ENCODE peak calls at places on chromosomes 4 and X, in ten cellular contexts. Y, F, J, E, D, L, X, N, G and C are unnamed samples.

GRCh38 chr4:7387925-7388324 is 46.8 kb downstream of the PSAPL1 start:
- DNase-seq in E (no peak), X (no peak), F (no peak), G (peak), L (peak), N (no peak), D (no peak), J (no peak), Y (no peak), C (no peak)

GRCh38 chr4:48899950-48900349 is 6.6 kb downstream of the OCIAD2 start:
- DNase-seq in X (no peak), Y (no peak), N (no peak), F (no peak), E (no peak), J (peak), D (no peak), G (no peak), L (no peak), C (peak)

GRCh38 chrX:117969782-117970181 is 146.8 kb downstream of the KLHL13 start:
- DNase-seq in J (no peak), G (no peak), E (no peak), Y (no peak), N (no peak), L (no peak), X (no peak), F (no peak), D (no peak), C (no peak)

GRCh38 chr4:57426779-57427395 is 316.7 kb upstream of the IGFBP7 start:
- DNase-seq in L (peak), D (peak), Y (peak), N (peak), X (peak), F (peak), G (no peak), J (peak), E (peak), C (peak)

GRCh38 chrX:41781500-41781899 is 57.5 kb downstream of the GPR82 start:
- DNase-seq in J (peak), G (no peak), E (peak), D (no peak), Y (no peak), N (no peak), F (peak), L (no peak), X (peak), C (peak)

GRCh38 chr4:76016383-76016782 is 6.9 kb downstream of the CXCL10 start:
- DNase-seq in F (no peak), L (no peak), G (no peak), N (no peak), D (no peak), J (no peak), X (peak), E (no peak), Y (no peak), C (no peak)

GRCh38 chr4:76881375-76881774 is 16.6 kb downstream of the SOWAHB start:
- DNase-seq in G (no peak), X (peak), F (peak), N (no peak), L (no peak), E (no peak), J (no peak), Y (no peak), D (no peak), C (peak)

GRCh38 chrX:153766098-153766817 is 2.2 kb downstream of the PLXNB3 start:
- DNase-seq in Y (peak), N (no peak), J (peak), X (peak), F (peak), E (peak), L (peak), G (no peak), D (no peak), C (peak)

GRCh38 chrX:20361081-20361889 is 94.6 kb upstream of the RPS6KA3 start:
- DNase-seq in L (peak), J (peak), E (peak), G (no peak), F (no peak), D (no peak), Y (no peak), X (no peak), N (peak), C (peak)

GRCh38 chr4:17109126-17109525 is 210.7 kb upstream of the LDB2 start:
- DNase-seq in J (no peak), Y (no peak), D (no peak), N (no peak), X (no peak), F (no peak), E (peak), L (no peak), G (no peak), C (no peak)

GRCh38 chrX:54495814-54496516 is at the start of gene FGD1:
- DNase-seq in G (no peak), X (peak), L (peak), Y (no peak), E (no peak), J (peak), F (peak), D (peak), N (peak), C (peak)

GRCh38 chrX:107730298-107730655 is 45.3 kb downstream of the TSC22D3 start:
- DNase-seq in X (no peak), N (no peak), D (no peak), F (no peak), L (no peak), G (no peak), Y (no peak), J (no peak), E (no peak), C (no peak)

GRCh38 chr4:3441501-3442459 is at the start of gene HGFAC:
- DNase-seq in D (no peak), Y (no peak), X (no peak), G (no peak), N (no peak), L (no peak), E (no peak), J (no peak), F (no peak), C (no peak)

GRCh38 chr4:146478009-146478408 is 43.7 kb downstream of the SLC10A7 start:
- DNase-seq in D (no peak), J (no peak), G (no peak), Y (no peak), L (no peak), E (no peak), F (no peak), X (no peak), N (no peak), C (no peak)

GRCh38 chrX:130176354-130176776 is 4.6 kb downstream of the RAB33A start:
- DNase-seq in D (no peak), Y (no peak), X (no peak), L (no peak), F (no peak), N (no peak), E (no peak), G (no peak), J (no peak), C (no peak)

GRCh38 chrX:10529344-10529743 is 91.0 kb downstream of the MID1 start:
- DNase-seq in L (no peak), G (no peak), X (peak), N (no peak), Y (no peak), J (peak), F (no peak), D (no peak), E (peak), C (peak)

GRCh38 chr4:85783483-85783882 is 308.5 kb downstream of the ARHGAP24 start:
- DNase-seq in G (no peak), X (peak), L (no peak), E (peak), Y (no peak), J (no peak), F (no peak), D (no peak), N (no peak), C (peak)

GRCh38 chrX:87391742-87392141 is 125.9 kb upstream of the KLHL4 start:
- DNase-seq in N (no peak), J (no peak), Y (no peak), L (no peak), D (no peak), G (no peak), F (no peak), X (no peak), E (no peak), C (no peak)

GRCh38 chr4:152064753-152065152 is 303.9 kb upstream of the GATB start:
- DNase-seq in F (no peak), D (no peak), X (no peak), E (no peak), L (no peak), N (no peak), Y (no peak), G (no peak), J (no peak), C (no peak)

GRCh38 chrX:47026198-47026597 is 52.0 kb upstream of the RGN start:
- DNase-seq in D (no peak), G (no peak), J (no peak), F (no peak), E (no peak), L (no peak), N (no peak), X (no peak), Y (no peak), C (no peak)

GRCh38 chrX:155216940-155217450 is 735 bp downstream of the VBP1 start:
- DNase-seq in X (no peak), D (no peak), L (no peak), E (no peak), F (no peak), Y (no peak), J (no peak), G (no peak), N (no peak), C (no peak)

GRCh38 chrX:113384628-113385027 is 544.0 kb upstream of the AMOT start:
- DNase-seq in E (peak), G (no peak), F (peak), Y (no peak), X (peak), J (no peak), N (peak), D (no peak), L (no peak), C (peak)

GRCh38 chr4:6742989-6743388 is 27.0 kb downstream of the BLOC1S4 start:
- DNase-seq in E (no peak), L (no peak), Y (no peak), J (no peak), X (no peak), G (no peak), D (no peak), N (no peak), F (no peak), C (no peak)

DNA sequence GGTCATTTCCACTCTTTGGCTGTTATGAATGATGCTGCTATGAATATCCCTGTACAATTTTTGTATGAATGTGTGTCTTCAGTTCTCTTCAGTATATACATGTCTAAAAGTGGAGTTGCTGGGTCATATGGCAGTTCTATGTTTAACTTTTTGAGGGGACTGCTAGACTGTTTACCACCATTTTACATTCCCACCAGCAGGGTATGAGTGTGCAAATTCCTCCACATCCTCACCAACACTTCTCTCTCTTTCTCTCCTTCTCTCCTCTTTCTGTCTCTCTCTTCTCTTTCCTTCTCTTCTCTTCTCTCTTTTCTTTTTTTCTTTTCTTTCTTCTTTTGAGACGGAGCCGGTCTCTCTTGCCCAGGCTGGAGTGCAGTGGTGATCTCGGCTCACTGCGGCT is 7.8 kb downstream of the WWC2 start:
- DNase-seq in J (no peak), Y (no peak), N (no peak), G (no peak), L (no peak), E (no peak), D (no peak), F (no peak), X (no peak), C (no peak)
- TF ChIP-seq CTCF in J (no peak), Y (peak), N (no peak), G (no peak), L (no peak), E (no peak), D (no peak), F (no peak), X (peak), C (no peak)

DNA sequence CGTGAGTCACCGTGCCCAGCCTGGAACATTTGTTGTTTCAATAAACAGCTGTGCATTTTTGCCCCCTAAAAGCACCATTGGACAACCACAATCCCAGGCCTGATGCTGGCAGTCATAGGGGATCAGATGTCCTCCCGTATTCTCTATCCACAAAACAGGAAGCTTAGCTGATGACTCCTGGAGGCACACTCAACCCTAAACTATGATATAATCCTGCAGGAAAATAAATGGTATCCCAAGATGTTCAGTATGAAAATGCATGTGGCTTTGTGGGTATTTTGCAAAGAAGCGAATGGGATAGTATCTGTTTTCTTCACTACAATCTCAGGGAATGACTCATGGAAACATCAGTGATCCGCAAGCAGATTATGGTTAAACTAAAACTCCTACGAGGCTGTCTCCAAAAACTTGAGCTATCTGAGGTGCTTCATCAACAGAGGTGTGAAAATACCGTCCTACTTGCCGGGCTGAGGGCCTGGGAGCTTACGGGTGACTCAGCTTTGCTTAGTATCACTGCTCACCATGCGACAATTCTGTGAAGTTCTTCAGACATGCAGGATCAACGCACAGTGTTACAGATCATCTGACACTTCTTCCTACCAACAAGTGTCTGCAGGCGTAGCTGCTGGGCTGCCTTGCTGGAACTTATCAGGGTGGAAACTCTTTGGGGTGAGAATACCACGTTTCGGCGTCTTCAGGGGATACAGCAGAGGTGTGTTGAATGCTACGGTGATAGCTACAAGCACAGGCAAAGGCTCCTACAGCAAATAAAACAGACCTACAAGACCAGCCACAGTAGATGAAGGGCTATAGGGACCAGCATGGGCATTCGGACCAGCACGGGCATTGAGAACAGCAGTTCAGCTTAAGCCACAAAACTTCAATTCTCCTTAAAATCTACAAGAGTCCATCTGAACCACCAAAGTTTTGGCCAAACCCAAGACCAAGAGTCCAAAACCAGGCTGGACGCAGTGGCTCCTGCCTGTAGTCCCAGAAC is 148.5 kb downstream of the DHRSX start:
- DNase-seq in Y (peak), L (no peak), N (no peak), F (no peak), X (peak), D (no peak), G (no peak), J (no peak), E (peak), C (peak)
- TF ChIP-seq CTCF in Y (peak), L (no peak), N (no peak), F (no peak), X (no peak), D (no peak), G (no peak), J (no peak), E (no peak), C (no peak)

GRCh38 chr4:169774466-169775445 is 17.0 kb upstream of the HPF1 start:
- DNase-seq in J (no peak), X (no peak), Y (no peak), G (no peak), D (no peak), E (no peak), F (no peak), N (no peak), L (no peak), C (no peak)
- TF ChIP-seq CTCF in J (no peak), X (no peak), Y (peak), G (no peak), D (no peak), E (no peak), F (peak), N (no peak), L (peak), C (no peak)

GRCh38 chrX:11756354-11757318 is 1.4 kb upstream of the MSL3 start:
- DNase-seq in N (no peak), Y (no peak), D (no peak), J (peak), E (peak), L (no peak), X (no peak), F (no peak), G (no peak), C (no peak)
- TF ChIP-seq CTCF in N (no peak), Y (no peak), D (no peak), J (no peak), E (no peak), L (no peak), X (peak), F (no peak), G (no peak), C (no peak)

GRCh38 chr4:138522366-138522765 is 280.2 kb upstream of the SLC7A11 start:
- DNase-seq in J (peak), N (no peak), X (peak), L (no peak), D (no peak), G (no peak), F (peak), E (peak), Y (no peak), C (peak)
- TF ChIP-seq CTCF in J (peak), N (no peak), X (peak), L (no peak), D (no peak), G (no peak), F (no peak), E (peak), Y (peak), C (peak)

GRCh38 chr4:132646186-132646585 is 502.9 kb upstream of the PCDH10 start:
- DNase-seq in L (no peak), G (no peak), D (no peak), N (no peak), J (no peak), Y (no peak), X (peak), F (no peak), E (no peak), C (peak)

DNA sequence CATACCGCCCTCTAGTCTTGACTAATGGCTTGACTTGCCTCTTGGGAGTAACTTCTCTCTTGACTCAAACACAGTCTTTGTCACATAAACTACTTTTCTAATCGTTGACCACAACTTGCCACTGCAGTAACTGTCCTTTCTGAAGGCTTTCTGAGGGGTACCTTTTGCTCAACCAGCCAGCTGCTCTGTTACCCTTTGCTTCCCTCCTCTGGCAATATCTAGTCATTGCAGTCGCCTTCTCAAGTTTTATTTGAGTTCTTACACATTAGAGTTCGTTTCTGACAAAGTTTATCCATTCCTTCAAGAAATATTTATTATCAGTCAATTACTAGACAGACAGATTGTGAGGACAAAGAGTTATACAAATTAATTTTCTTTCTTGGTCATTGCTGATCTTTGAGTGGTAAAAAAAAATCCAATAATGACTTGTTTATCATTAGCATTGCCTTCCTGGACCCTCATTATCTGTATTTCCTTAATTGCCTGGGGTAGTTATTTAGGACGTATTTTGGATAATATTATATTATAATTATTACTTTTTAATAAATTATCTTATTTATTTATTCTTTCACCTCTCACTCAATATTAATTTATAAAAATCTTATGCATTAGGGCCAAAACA is 506.8 kb upstream of the PCDH10 start:
- DNase-seq in F (peak), Y (peak), L (no peak), G (no peak), D (no peak), X (peak), E (no peak), J (peak), N (peak), C (peak)
- TF ChIP-seq CTCF in F (peak), Y (peak), L (peak), G (peak), D (peak), X (peak), E (peak), J (peak), N (peak), C (peak)